ENCODE peak calls at places on chromosome 12, in seven cellular contexts. B is HCT116, A is H1, Y is transverse colon, F is HepG2, H is stomach, V is sigmoid colon. I is an unnamed sample.

GRCh38 chr12:30251546-30251945 is 444.1 kb downstream of the IPO8 start:
- DNase-seq in V (no peak), B (no peak), A (no peak), Y (no peak), F (no peak), H (no peak), I (no peak)

GRCh38 chr12:67751376-67751928 is 102.9 kb downstream of the DYRK2 start:
- DNase-seq in F (no peak), V (no peak), Y (no peak), H (no peak), A (no peak), B (no peak), I (no peak)

GRCh38 chr12:27277846-27278260 is 33.8 kb downstream of the STK38L start:
- DNase-seq in F (peak; percentile 60), H (no peak), B (peak; percentile 6), V (no peak), Y (peak; percentile 51), A (no peak), I (no peak)

GRCh38 chr12:119363037-119363436 is 28.5 kb downstream of the CCDC60 start:
- DNase-seq in F (no peak), H (no peak), Y (no peak), V (no peak), A (no peak), B (no peak), I (no peak)

GRCh38 chr12:70288817-70289216 is 45.6 kb downstream of the CNOT2 start:
- DNase-seq in V (no peak), F (no peak), H (no peak), A (no peak), Y (no peak), B (no peak), I (no peak)

GRCh38 chr12:67388331-67389163 is 119.4 kb downstream of the CAND1 start:
- DNase-seq in H (no peak), B (no peak), V (no peak), F (no peak), Y (no peak), A (no peak), I (no peak)

GRCh38 chr12:116881325-116881866 is at the start of gene HRK:
- DNase-seq in F (no peak), A (no peak), B (no peak), Y (no peak), V (no peak), H (no peak), I (no peak)

GRCh38 chr12:67784831-67785230 is 136.3 kb downstream of the DYRK2 start:
- DNase-seq in A (no peak), V (no peak), H (no peak), Y (no peak), F (no peak), B (no peak), I (no peak)

GRCh38 chr12:78473136-78473535 is 391.4 kb upstream of the SYT1 start:
- DNase-seq in B (no peak), A (no peak), F (no peak), H (no peak), V (no peak), Y (no peak), I (no peak)

GRCh38 chr12:22978962-22979361 is 354.0 kb downstream of the ETNK1 start:
- DNase-seq in Y (no peak), B (no peak), A (no peak), V (no peak), F (no peak), H (no peak), I (no peak)

GRCh38 chr12:108623577-108623976 is 10.1 kb downstream of the SELPLG start:
- DNase-seq in A (no peak), F (no peak), Y (no peak), V (no peak), B (no peak), H (no peak), I (no peak)

GRCh38 chr12:86772688-86773087 is 516.5 kb upstream of the MGAT4C start:
- DNase-seq in Y (no peak), F (no peak), B (no peak), A (no peak), V (no peak), H (no peak), I (no peak)

GRCh38 chr12:92485356-92486348 is 217.1 kb upstream of the PLEKHG7 start:
- DNase-seq in A (no peak), F (no peak), V (no peak), H (no peak), B (no peak), Y (no peak), I (no peak)

GRCh38 chr12:53481957-53482586 is 17.2 kb downstream of the MAP3K12 start:
- DNase-seq in V (peak; percentile 68), F (peak; percentile 49), Y (no peak), H (no peak), A (no peak), B (no peak), I (no peak)

GRCh38 chr12:75947171-75947723 is 84.3 kb downstream of the PHLDA1 start:
- DNase-seq in B (no peak), V (no peak), H (no peak), A (no peak), F (no peak), Y (no peak), I (no peak)

GRCh38 chr12:6229823-6230222 is 29.6 kb downstream of the CD9 start:
- DNase-seq in A (no peak), V (peak; percentile 96), H (no peak), B (no peak), F (peak; percentile 32), Y (peak; percentile 68), I (peak; percentile 81)

GRCh38 chr12:27412047-27412446 is 34.5 kb upstream of the SMCO2 start:
- DNase-seq in Y (no peak), H (no peak), V (no peak), B (no peak), A (no peak), F (no peak), I (no peak)

GRCh38 chr12:113097716-113098427 is 37.7 kb downstream of the RASAL1 start:
- DNase-seq in H (no peak), V (no peak), A (no peak), Y (no peak), B (no peak), F (no peak), I (no peak)

GRCh38 chr12:130970165-130970907 is 16.6 kb downstream of the ADGRD1 start:
- DNase-seq in B (no peak), F (no peak), H (no peak), V (peak; percentile 39), A (no peak), Y (no peak), I (no peak)

GRCh38 chr12:94650143-94651056 is at the start of gene TMCC3:
- DNase-seq in H (peak; percentile 63), V (peak; percentile 67), F (no peak), B (no peak), Y (peak; percentile 69), A (no peak), I (peak; percentile 39)

GRCh38 chr12:55684761-55685370 is 22.8 kb downstream of the ITGA7 start:
- DNase-seq in V (peak; percentile 57), F (no peak), Y (no peak), A (no peak), B (no peak), H (no peak), I (no peak)

GRCh38 chr12:55685671-55686070 is 22.0 kb downstream of the ITGA7 start:
- DNase-seq in V (peak; percentile 34), Y (no peak), F (no peak), B (no peak), A (no peak), H (no peak), I (no peak)

GRCh38 chr12:55686366-55687010 is 21.2 kb downstream of the ITGA7 start:
- DNase-seq in F (no peak), V (peak; percentile 59), H (no peak), Y (no peak), A (no peak), B (no peak), I (no peak)

GRCh38 chr12:55688716-55689655 is 18.7 kb downstream of the ITGA7 start:
- DNase-seq in A (no peak), B (no peak), F (no peak), V (peak; percentile 53), Y (no peak), H (no peak), I (no peak)

DNA sequence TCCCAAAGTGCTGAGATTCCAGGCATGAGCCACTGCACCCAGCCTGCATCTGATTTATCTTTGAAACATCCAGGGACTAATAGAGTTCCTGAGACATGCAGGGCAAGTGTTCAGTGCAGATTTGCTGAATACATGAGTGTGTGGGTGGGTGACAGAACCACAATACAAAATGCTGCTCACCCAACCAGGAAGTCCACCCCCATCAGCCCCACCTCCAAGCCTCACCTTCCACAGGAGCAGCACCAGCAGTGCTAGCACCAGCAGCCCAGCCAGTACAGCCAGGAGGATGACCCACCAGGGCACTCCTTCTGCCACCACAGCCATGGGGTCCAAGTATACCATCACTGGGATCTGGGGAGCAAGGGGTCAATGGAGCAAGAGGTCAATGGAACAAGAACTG is 20.0 kb downstream of the ITGA7 start:
- DNase-seq in H (no peak), V (peak; percentile 43), F (no peak), B (no peak), Y (no peak), A (no peak), I (no peak)
- H3K27ac ChIP-seq in H (no peak overlapping the region), V (no peak overlapping the region), F (no peak overlapping the region), B (no peak overlapping the region), Y (no peak overlapping the region), A (no peak overlapping the region), I (no peak overlapping the region)

DNA sequence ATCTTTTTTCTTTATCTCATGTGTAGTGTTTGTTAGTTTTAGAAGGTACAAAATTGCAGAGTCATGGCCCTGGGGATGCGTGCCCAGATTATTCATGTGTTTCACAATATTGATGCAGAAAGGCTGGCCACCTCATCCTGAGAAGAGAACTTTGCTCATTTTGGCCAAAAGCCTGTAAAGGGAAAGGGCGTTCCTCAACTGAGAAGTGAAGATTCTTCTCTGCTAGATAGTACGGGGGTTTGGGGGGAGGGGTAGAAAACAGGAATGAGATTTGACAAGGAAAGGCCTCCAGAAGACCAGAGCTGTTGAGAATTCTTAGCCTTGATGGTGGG is 1.7 kb downstream of the MGST1 start:
- DNase-seq in B (no peak), H (peak; percentile 73), Y (peak; percentile 67), A (no peak), F (peak; percentile 81), V (peak; percentile 88), I (peak; percentile 33)
- TF ChIP-seq POLR2A in B (no peak), H (no peak), Y (no peak), A (no peak), F (peak; percentile 19), V (no peak), I (no peak)

GRCh38 chr12:11656550-11656949 is 7.1 kb downstream of the ETV6 start:
- DNase-seq in B (no peak), V (no peak), H (no peak), F (no peak), Y (no peak), A (no peak), I (no peak)
- TF ChIP-seq POLR2AphosphoS5 in B (no peak), V (no peak), H (no peak), F (no peak), Y (no peak), A (no peak), I (no peak)

GRCh38 chr12:46787496-46788055 is 38.2 kb downstream of the SLC38A4 start:
- DNase-seq in A (no peak), F (no peak), H (no peak), B (no peak), V (no peak), Y (no peak), I (no peak)
- H3K27ac ChIP-seq in A (no peak overlapping the region), F (no peak overlapping the region), H (no peak overlapping the region), B (no peak overlapping the region), V (no peak overlapping the region), Y (no peak overlapping the region), I (no peak overlapping the region)